ENCODE peak calls at places on chromosomes 11 and 22, in five cellular contexts. W is IMR-90, A is Caco-2, Y is endodermal cell, C is HL-60. S is an unnamed sample.

GRCh38 chr11:17063171-17064002 is 14.1 kb downstream of the RPS13 start:
- DNase-seq in W (peak), C (peak), A (peak), Y (peak), S (peak)

GRCh38 chr11:35190804-35191348 is 51.9 kb downstream of the CD44 start:
- DNase-seq in W (peak), C (no peak), A (peak), Y (no peak), S (peak)

GRCh38 chr11:47355283-47356128 is 3.0 kb upstream of the MYBPC3 start:
- DNase-seq in A (peak), W (peak), Y (peak), C (peak), S (peak)

GRCh38 chr11:112797072-112797471 is 164.1 kb upstream of the NCAM1 start:
- DNase-seq in A (no peak), W (no peak), C (no peak), Y (peak), S (peak)

GRCh38 chr11:45843158-45843924 is 3.9 kb upstream of the CRY2 start:
- DNase-seq in Y (peak), W (peak), C (peak), A (peak), S (peak)

GRCh38 chr11:15828241-15828903 is 528.0 kb downstream of the SOX6 start:
- DNase-seq in A (no peak), Y (no peak), W (no peak), C (no peak), S (no peak)

GRCh38 chr11:74312321-74312720 is 881 bp upstream of the P4HA3 start:
- DNase-seq in W (no peak), C (peak), Y (no peak), A (no peak), S (no peak)

GRCh38 chr11:102981324-102981910 is 25.9 kb upstream of the MMP13 start:
- DNase-seq in A (no peak), Y (no peak), W (peak), C (no peak), S (no peak)

GRCh38 chr11:69369210-69369609 is 75.3 kb downstream of the MYEOV start:
- DNase-seq in A (no peak), Y (peak), C (no peak), W (no peak), S (no peak)

GRCh38 chr11:117814766-117815261 is 9.7 kb downstream of the FXYD2 start:
- DNase-seq in A (peak), C (peak), Y (peak), W (no peak), S (peak)

GRCh38 chr11:32056445-32056844 is 34.4 kb upstream of the RCN1 start:
- DNase-seq in W (no peak), Y (no peak), C (peak), A (no peak), S (peak)

GRCh38 chr11:69869311-69869939 is 50.2 kb upstream of the FGF3 start:
- DNase-seq in A (no peak), C (no peak), W (no peak), Y (peak), S (no peak)

GRCh38 chr22:41290262-41291221 is 4.6 kb upstream of the RANGAP1 start:
- DNase-seq in A (peak), Y (peak), W (peak), C (no peak), S (peak)

GRCh38 chr11:109197656-109198055 is 224.3 kb upstream of the C11orf87 start:
- DNase-seq in C (peak), A (no peak), Y (no peak), W (peak), S (peak)

GRCh38 chr11:2122222-2122906 is 16.8 kb downstream of the IGF2 start:
- DNase-seq in A (no peak), C (no peak), Y (no peak), W (peak), S (peak)

GRCh38 chr22:25352294-25352680 is 132.8 kb downstream of the CRYBB2 start:
- DNase-seq in W (no peak), Y (no peak), A (no peak), C (no peak), S (no peak)

GRCh38 chr11:45798793-45799441 is 6.0 kb upstream of the SLC35C1 start:
- DNase-seq in W (peak), C (no peak), Y (no peak), A (peak), S (peak)

GRCh38 chr11:78203184-78203583 is 14.5 kb downstream of the USP35 start:
- DNase-seq in C (peak), W (no peak), A (no peak), Y (no peak), S (no peak)

DNA sequence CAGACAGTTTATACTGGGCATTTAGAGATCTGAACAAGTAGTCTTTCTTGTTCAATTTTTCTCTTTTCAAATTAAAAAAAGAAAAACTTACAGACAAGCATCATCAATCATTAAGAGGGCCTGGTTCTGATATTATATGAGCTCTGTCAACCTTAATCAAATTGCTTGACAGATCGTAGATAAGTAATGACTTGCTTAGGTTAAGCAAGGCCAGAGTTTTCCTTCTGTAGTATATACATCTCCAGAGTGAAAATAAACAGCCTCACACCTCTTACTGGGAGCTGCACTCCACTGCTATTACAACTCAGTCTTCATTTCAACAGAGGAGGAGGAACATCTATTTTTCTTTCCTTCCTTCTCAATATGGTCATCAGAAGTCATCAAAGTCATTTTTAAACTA is 13.5 kb downstream of the CDON start:
- DNase-seq in Y (no peak), A (no peak), C (no peak), W (no peak), S (no peak)
- H3K4me3 ChIP-seq in Y (no peak), A (no peak), C (no peak), W (no peak), S (no peak)

GRCh38 chr11:61580292-61580888 is 486 bp downstream of the SYT7 start:
- DNase-seq in C (no peak), A (peak), Y (peak), W (no peak), S (no peak)

GRCh38 chr11:61577383-61578118 is 3.3 kb downstream of the SYT7 start:
- DNase-seq in A (peak), Y (peak), C (no peak), W (no peak), S (no peak)

GRCh38 chr11:61578819-61579218 is 2.1 kb downstream of the SYT7 start:
- DNase-seq in Y (no peak), A (no peak), W (no peak), C (no peak), S (no peak)

GRCh38 chr11:61581030-61581928 is at the start of gene SYT7:
- DNase-seq in W (peak), A (peak), Y (peak), C (peak), S (peak)

GRCh38 chr11:61579398-61580291 is 1.2 kb downstream of the SYT7 start:
- DNase-seq in Y (peak), W (no peak), C (no peak), A (no peak), S (no peak)
- TF ChIP-seq CTCF in Y (peak), W (no peak), C (no peak), A (no peak), S (no peak)

GRCh38 chr22:44400763-44401060 is 88.0 kb upstream of the SHISAL1 start:
- DNase-seq in W (no peak), C (no peak), A (no peak), Y (no peak), S (no peak)

GRCh38 chr22:44403166-44403565 is 90.4 kb upstream of the SHISAL1 start:
- DNase-seq in C (no peak), Y (peak), W (no peak), A (no peak), S (no peak)

GRCh38 chr22:44404341-44405020 is 91.7 kb upstream of the SHISAL1 start:
- DNase-seq in C (no peak), Y (peak), A (no peak), W (no peak), S (no peak)

GRCh38 chr22:44403930-44404329 is 91.2 kb upstream of the SHISAL1 start:
- DNase-seq in Y (peak), C (no peak), A (no peak), W (no peak), S (no peak)

GRCh38 chr22:44402196-44403111 is 89.7 kb upstream of the SHISAL1 start:
- DNase-seq in W (no peak), A (no peak), C (no peak), Y (peak), S (no peak)
- H3K4me3 ChIP-seq in W (no peak), A (no peak), C (no peak), Y (no peak), S (no peak)

DNA sequence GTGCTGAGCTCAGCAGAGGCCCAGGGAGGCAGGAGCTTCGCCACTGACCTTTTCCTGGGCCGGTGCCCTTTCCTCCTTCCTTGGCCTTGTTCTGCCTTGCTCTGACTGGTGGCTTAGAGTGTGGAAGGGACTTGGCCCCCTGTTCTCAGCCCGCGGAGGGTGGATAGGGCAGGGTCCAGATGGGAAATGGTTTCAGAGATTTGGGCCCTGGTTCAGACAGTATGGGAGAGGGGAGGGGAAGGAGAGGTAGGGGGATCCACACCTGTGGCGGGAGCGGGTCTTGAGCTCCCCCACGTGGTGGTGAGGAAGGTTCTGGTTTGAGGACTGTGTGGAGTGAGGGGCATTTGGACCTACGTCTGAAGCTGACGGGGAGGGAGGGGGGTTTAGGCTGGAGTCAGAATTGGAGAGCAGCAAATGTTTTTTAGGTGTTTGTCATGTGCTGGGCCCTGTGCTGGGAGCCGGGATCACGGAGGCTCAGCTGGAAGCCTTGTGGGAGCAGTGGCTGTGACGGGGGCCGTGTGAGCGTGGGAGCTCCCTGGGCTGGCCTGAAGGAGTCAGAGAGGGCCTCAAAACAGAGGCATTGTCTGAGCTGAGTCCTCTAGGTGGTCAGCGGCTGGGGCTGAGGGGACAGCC is 27.2 kb downstream of the SHANK3 start:
- DNase-seq in Y (peak), W (no peak), C (no peak), A (peak), S (no peak)
- TF ChIP-seq CTCF in Y (peak), W (no peak), C (no peak), A (no peak), S (peak)

DNA sequence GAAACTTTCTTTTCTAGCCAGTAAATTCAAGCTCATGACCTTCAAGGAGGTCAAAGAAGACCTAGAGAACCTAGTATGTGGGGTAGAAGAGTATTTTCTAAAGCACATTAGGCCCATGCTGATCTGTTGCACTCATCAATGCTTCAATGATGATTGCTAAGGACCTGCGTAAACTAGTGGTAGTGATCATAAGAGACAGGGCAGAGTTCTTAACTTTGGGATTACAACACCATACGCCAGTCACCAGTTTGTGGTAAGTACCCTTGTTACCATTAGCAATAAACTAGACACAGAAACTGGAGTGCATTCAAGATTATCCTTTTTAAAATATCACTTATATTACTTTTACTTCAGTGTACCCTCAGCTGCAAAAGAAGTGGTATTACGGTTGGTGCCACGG is 490.3 kb downstream of the BUD13 start:
- DNase-seq in W (no peak), A (no peak), C (no peak), Y (no peak), S (no peak)
- H3K4me3 ChIP-seq in W (no peak), A (no peak), C (no peak), Y (no peak), S (no peak)

GRCh38 chr11:132158696-132159095 is 788.3 kb downstream of the NTM start:
- DNase-seq in C (no peak), W (peak), Y (no peak), A (no peak), S (peak)

GRCh38 chr11:132161538-132161937 is 791.1 kb downstream of the NTM start:
- DNase-seq in C (no peak), A (no peak), W (no peak), Y (no peak), S (no peak)

GRCh38 chr11:132158091-132158490 is 787.7 kb downstream of the NTM start:
- DNase-seq in A (peak), W (peak), C (peak), Y (peak), S (peak)
- TF ChIP-seq CTCF in A (peak), W (peak), C (no peak), Y (peak), S (peak)